ENCODE peak calls at places on chromosomes 11 and 22, in four cellular contexts. E, T, Y and I are unnamed samples.

GRCh38 chr11:36441610-36442208 is 68.4 kb downstream of the TRAF6 start:
- DNase-seq in E (no peak), T (no peak), Y (no peak), I (no peak)

GRCh38 chr11:109926941-109927340 is 166.3 kb upstream of the ZC3H12C start:
- DNase-seq in E (no peak), T (no peak), Y (no peak), I (no peak)

GRCh38 chr11:77073328-77074001 is 6.7 kb downstream of the CAPN5 start:
- DNase-seq in E (peak), T (no peak), Y (no peak), I (peak)

GRCh38 chr11:128804481-128804880 is 62.6 kb downstream of the KCNJ1 start:
- DNase-seq in E (no peak), T (no peak), Y (no peak), I (no peak)

GRCh38 chr11:130103296-130103814 is 33.7 kb downstream of the APLP2 start:
- DNase-seq in E (no peak), T (no peak), Y (no peak), I (no peak)

GRCh38 chr22:19756288-19757128 is 4.1 kb upstream of the TBX1 start:
- DNase-seq in E (peak), T (no peak), Y (no peak), I (peak)

GRCh38 chr11:114738954-114739353 is 60.6 kb downstream of the NXPE2 start:
- DNase-seq in E (peak), T (peak), Y (peak), I (peak)

GRCh38 chr11:118715837-118716260 is 36.4 kb upstream of the TREH start:
- DNase-seq in E (no peak), T (peak), Y (peak), I (peak)

GRCh38 chr11:107043242-107043991 is 25.1 kb upstream of the GUCY1A2 start:
- DNase-seq in E (no peak), T (no peak), Y (no peak), I (no peak)

GRCh38 chr11:30488304-30488998 is 97.7 kb downstream of the MPPED2 start:
- DNase-seq in E (no peak), T (no peak), Y (no peak), I (no peak)

GRCh38 chr11:65917434-65918210 is 1.2 kb downstream of the C11orf68 start:
- DNase-seq in E (no peak), T (no peak), Y (no peak), I (no peak)

GRCh38 chr22:44276041-44276440 is 36.7 kb downstream of the SHISAL1 start:
- DNase-seq in E (no peak), T (no peak), Y (no peak), I (no peak)

GRCh38 chr11:76838422-76839068 is 22.2 kb upstream of the ACER3 start:
- DNase-seq in E (no peak), T (peak), Y (no peak), I (peak)

GRCh38 chr22:36323182-36323854 is 64.4 kb downstream of the MYH9 start:
- DNase-seq in E (no peak), T (no peak), Y (no peak), I (no peak)

GRCh38 chr22:30159561-30160353 is 79.5 kb downstream of the HORMAD2 start:
- DNase-seq in E (no peak), T (no peak), Y (no peak), I (no peak)

GRCh38 chr11:19395050-19395449 is 154.3 kb upstream of the E2F8 start:
- DNase-seq in E (no peak), T (no peak), Y (no peak), I (no peak)

GRCh38 chr11:114280696-114281095 is 15.5 kb upstream of the NNMT start:
- DNase-seq in E (peak), T (peak), Y (peak), I (peak)

GRCh38 chr22:48606684-48607307 is 1220.9 kb downstream of the BRD1 start:
- DNase-seq in E (no peak), T (no peak), Y (no peak), I (no peak)

GRCh38 chr11:8047382-8047781 is 33.6 kb upstream of the TUB start:
- DNase-seq in E (no peak), T (no peak), Y (no peak), I (no peak)

GRCh38 chr11:11798586-11799438 is 43.0 kb upstream of the USP47 start:
- DNase-seq in E (peak), T (no peak), Y (peak), I (peak)

GRCh38 chr11:58621586-58622262 is 741 bp upstream of the CNTF start:
- DNase-seq in E (no peak), T (no peak), Y (no peak), I (no peak)

GRCh38 chr22:36671398-36671797 is 32.2 kb downstream of the CACNG2 start:
- DNase-seq in E (no peak), T (no peak), Y (no peak), I (no peak)

GRCh38 chr11:79482800-79483199 is 42.0 kb upstream of the TENM4 start:
- DNase-seq in E (no peak), T (no peak), Y (no peak), I (no peak)

GRCh38 chr11:83819936-83820549 is 533.9 kb upstream of the CCDC90B start:
- DNase-seq in E (peak), T (no peak), Y (no peak), I (peak)

GRCh38 chr11:127919206-127920000 is 668.0 kb downstream of the ETS1 start:
- DNase-seq in E (no peak), T (no peak), Y (no peak), I (no peak)

GRCh38 chr11:65529475-65530156 is 4.7 kb downstream of the SCYL1 start:
- DNase-seq in E (no peak), T (no peak), Y (no peak), I (no peak)

GRCh38 chr11:61091373-61092279 is 10.7 kb upstream of the CD5 start:
- DNase-seq in E (no peak), T (no peak), Y (peak), I (peak)

GRCh38 chr11:120198403-120198786 is 12.4 kb upstream of the OAF start:
- DNase-seq in E (no peak), T (no peak), Y (no peak), I (no peak)

GRCh38 chr11:78313181-78313788 is 104.3 kb downstream of the GAB2 start:
- DNase-seq in E (peak), T (no peak), Y (no peak), I (no peak)

GRCh38 chr11:117433717-117434116 is 106.1 kb downstream of the CEP164 start:
- DNase-seq in E (no peak), T (no peak), Y (no peak), I (no peak)

GRCh38 chr22:20155330-20156041 is 4.6 kb upstream of the CCDC188 start:
- DNase-seq in E (no peak), T (no peak), Y (no peak), I (peak)

GRCh38 chr22:35315855-35316745 is 16.4 kb downstream of the TOM1 start:
- DNase-seq in E (no peak), T (no peak), Y (no peak), I (no peak)

GRCh38 chr22:40414838-40415505 is 44.6 kb downstream of the SGSM3 start:
- DNase-seq in E (no peak), T (no peak), Y (no peak), I (no peak)

GRCh38 chr11:47271961-47272661 is 2.2 kb downstream of the MADD start:
- DNase-seq in E (no peak), T (no peak), Y (no peak), I (no peak)

GRCh38 chr11:57751676-57752253 is at the start of gene BTBD18:
- DNase-seq in E (no peak), T (no peak), Y (no peak), I (peak)

GRCh38 chr11:117866526-117866925 is 9.9 kb downstream of the FXYD6 start:
- DNase-seq in E (no peak), T (no peak), Y (no peak), I (no peak)

GRCh38 chr22:22685586-22685985 is 41.2 kb downstream of the GGTLC2 start:
- DNase-seq in E (no peak), T (no peak), Y (no peak), I (no peak)

GRCh38 chr22:22683668-22684361 is 39.4 kb downstream of the GGTLC2 start:
- DNase-seq in E (no peak), T (no peak), Y (no peak), I (no peak)

GRCh38 chr22:22682196-22682595 is 37.8 kb downstream of the GGTLC2 start:
- DNase-seq in E (no peak), T (no peak), Y (no peak), I (no peak)

GRCh38 chr22:22682807-22683667 is 38.6 kb downstream of the GGTLC2 start:
- DNase-seq in E (no peak), T (no peak), Y (no peak), I (no peak)

DNA sequence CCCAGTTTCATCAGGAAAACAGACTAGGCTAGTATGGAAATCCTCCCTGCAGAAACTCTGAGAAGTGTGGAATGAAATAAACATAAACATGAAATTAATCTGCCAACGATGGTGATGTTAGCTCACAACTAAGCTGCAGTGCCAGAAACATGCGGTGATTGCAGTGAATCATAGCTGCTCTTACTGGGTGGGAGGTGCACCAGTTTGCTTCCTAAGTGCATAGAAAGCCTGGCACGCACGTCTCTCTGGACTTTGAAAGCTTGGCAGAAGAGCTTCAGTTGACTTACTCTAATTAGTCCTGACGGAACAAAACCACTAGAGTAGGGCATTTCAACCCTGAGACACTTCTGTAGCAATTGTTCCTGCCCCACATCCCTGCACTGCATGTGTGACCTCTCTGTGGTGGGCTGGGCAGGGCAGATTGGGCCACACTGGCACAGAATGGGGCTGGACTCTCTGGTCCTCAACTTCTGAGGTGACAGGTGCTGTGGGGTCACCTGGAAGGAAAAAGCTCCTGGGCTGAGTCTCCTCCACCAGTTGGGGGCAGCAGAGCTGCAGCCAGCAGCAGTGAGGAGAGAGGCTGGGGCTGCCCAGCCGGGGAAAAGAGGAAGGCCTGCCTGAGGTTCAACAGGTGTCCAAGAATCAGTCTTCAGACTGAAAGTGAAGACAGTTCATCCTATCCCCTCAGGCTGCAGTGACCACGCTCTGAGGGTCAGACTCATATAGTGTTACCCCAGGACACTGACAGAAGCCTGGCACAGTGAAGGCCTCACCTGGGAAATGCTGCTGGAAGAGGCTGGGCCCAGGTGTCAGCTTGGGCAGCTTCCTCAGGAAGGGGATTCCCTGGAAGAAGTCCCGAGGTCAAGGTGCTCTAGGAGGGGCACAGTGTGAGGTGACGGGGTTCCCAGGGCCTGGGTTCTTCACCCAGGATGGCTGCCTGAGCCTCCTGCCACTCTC is 40.5 kb downstream of the GGTLC2 start:
- DNase-seq in E (no peak), T (no peak), Y (no peak), I (peak)
- TF ChIP-seq ZNF274 in E (no peak), T (no peak), Y (no peak), I (no peak)

DNA sequence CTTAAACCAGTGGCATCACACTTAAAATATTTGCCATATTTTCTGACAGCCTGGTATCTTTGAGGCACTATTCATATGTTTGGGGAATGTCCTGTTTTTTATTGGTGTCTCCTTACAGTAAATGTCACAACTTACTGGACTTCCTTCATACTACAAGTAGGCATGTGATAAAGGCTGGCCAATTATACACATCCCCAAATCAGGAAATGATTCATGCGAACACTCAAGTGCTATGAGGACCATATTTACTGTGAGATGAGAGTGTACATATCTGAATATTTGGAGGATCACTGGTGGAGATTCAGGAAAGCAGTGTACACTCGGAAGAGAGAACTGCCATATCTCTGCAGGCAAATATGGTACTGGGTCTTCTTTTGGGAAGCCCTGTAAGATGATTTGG is 913.8 kb upstream of the CHORDC1 start:
- DNase-seq in E (no peak), T (no peak), Y (no peak), I (no peak)
- TF ChIP-seq ZNF274 in E (no peak), T (no peak), Y (no peak), I (no peak)

DNA sequence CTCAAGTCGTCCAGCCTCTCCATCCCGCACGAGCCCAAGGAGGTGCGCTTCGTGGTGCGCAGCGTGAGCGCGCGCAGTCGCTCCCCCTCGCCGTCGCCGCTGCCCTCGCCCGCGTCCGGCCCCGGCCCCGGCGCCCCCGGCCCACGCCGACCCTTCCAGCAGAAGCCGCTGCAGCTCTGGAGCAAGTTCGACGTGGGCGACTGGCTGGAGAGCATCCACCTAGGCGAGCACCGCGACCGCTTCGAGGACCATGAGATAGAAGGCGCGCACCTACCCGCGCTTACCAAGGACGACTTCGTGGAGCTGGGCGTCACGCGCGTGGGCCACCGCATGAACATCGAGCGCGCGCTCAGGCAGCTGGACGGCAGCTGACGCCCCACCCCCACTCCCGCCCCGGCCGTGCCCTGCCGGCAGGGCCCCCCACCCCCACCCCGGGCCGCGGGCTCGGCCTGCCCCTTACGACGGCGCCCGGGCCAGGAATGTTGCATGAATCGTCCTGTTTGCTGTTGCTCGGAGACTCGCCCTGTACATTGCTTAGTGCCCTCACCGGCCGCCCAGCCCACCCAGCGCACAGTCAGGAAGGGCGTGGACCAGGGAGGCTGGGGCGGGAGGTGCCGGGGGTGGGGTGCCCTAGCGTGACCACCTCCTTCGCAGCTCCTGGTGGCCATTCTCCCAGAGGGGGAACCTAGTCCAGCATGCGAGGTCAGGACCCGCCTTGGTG is 6.9 kb upstream of the ACR start:
- DNase-seq in E (no peak), T (no peak), Y (no peak), I (no peak)
- TF ChIP-seq ZNF274 in E (no peak), T (no peak), Y (no peak), I (no peak)

GRCh38 chr11:9380773-9381172 is 3.7 kb upstream of the IPO7 start:
- DNase-seq in E (no peak), T (no peak), Y (no peak), I (no peak)

GRCh38 chr11:9384535-9385287 is at the start of gene IPO7:
- DNase-seq in E (peak), T (peak), Y (peak), I (peak)

GRCh38 chr11:9386901-9387300 is 2.4 kb downstream of the IPO7 start:
- DNase-seq in E (no peak), T (no peak), Y (no peak), I (no peak)

GRCh38 chr11:9386086-9386485 is 1.6 kb downstream of the IPO7 start:
- DNase-seq in E (no peak), T (no peak), Y (no peak), I (no peak)

GRCh38 chr11:9385288-9385902 is 943 bp downstream of the IPO7 start:
- DNase-seq in E (no peak), T (no peak), Y (no peak), I (peak)
- TF ChIP-seq ZNF274 in E (no peak), T (no peak), Y (no peak), I (no peak)

GRCh38 chr11:2207212-2207611 is 35.6 kb upstream of the TH start:
- DNase-seq in E (no peak), T (no peak), Y (no peak), I (no peak)

GRCh38 chr11:2207773-2208621 is 36.4 kb upstream of the TH start:
- DNase-seq in E (no peak), T (no peak), Y (no peak), I (no peak)

GRCh38 chr11:2209370-2209801 is 37.8 kb upstream of the TH start:
- DNase-seq in E (no peak), T (no peak), Y (no peak), I (peak)

GRCh38 chr11:2209900-2210321 is 38.3 kb upstream of the TH start:
- DNase-seq in E (no peak), T (no peak), Y (no peak), I (no peak)

GRCh38 chr11:2208691-2209369 is 37.2 kb upstream of the TH start:
- DNase-seq in E (no peak), T (no peak), Y (no peak), I (no peak)
- TF ChIP-seq ZNF274 in E (no peak), T (no peak), Y (no peak), I (no peak)